ENCODE peak calls at places on chromosomes 7 and 10, in four cellular contexts. M, H, U and F are unnamed samples.

GRCh38 chr10:124464028-124464751 is 2.6 kb downstream of the LHPP start:
- DNase-seq in M (no peak), H (no peak), U (no peak), F (no peak)

GRCh38 chr10:78619244-78619851 is 449.4 kb upstream of the ZMIZ1 start:
- DNase-seq in M (no peak), H (no peak), U (no peak), F (no peak)

GRCh38 chr7:112726076-112726475 is 64.1 kb downstream of the TMEM168 start:
- DNase-seq in M (no peak), H (no peak), U (no peak), F (no peak)

GRCh38 chr7:90931996-90932912 is 332.0 kb upstream of the FZD1 start:
- DNase-seq in M (no peak), H (no peak), U (no peak), F (no peak)

GRCh38 chr10:18699849-18700554 is 40.8 kb downstream of the ARL5B start:
- DNase-seq in M (no peak), H (no peak), U (no peak), F (no peak)

GRCh38 chr10:34031410-34031809 is 696.9 kb upstream of the NRP1 start:
- DNase-seq in M (no peak), H (no peak), U (peak), F (no peak)

GRCh38 chr10:94500063-94500462 is 45.5 kb upstream of the HELLS start:
- DNase-seq in M (no peak), H (no peak), U (peak), F (no peak)

GRCh38 chr7:14197280-14197679 is 207.8 kb upstream of the ETV1 start:
- DNase-seq in M (no peak), H (no peak), U (no peak), F (no peak)

GRCh38 chr10:23461557-23461956 is 22.7 kb downstream of the OTUD1 start:
- DNase-seq in M (no peak), H (no peak), U (no peak), F (no peak)

GRCh38 chr10:124414077-124414476 is 4.6 kb downstream of the OAT start:
- DNase-seq in M (no peak), H (no peak), U (no peak), F (no peak)

GRCh38 chr10:34792881-34793280 is 22.2 kb downstream of the PARD3 start:
- DNase-seq in M (no peak), H (no peak), U (no peak), F (no peak)

GRCh38 chr10:101867931-101868330 is 24.3 kb upstream of the KCNIP2 start:
- DNase-seq in M (no peak), H (no peak), U (no peak), F (no peak)

GRCh38 chr10:49115796-49116508 is 630 bp upstream of the VSTM4 start:
- DNase-seq in M (peak), H (no peak), U (no peak), F (no peak)

GRCh38 chr10:48765527-48765926 is 80.9 kb downstream of the WDFY4 start:
- DNase-seq in M (no peak), H (no peak), U (no peak), F (no peak)

GRCh38 chr10:121325490-121326231 is 272.6 kb downstream of the FGFR2 start:
- DNase-seq in M (no peak), H (no peak), U (no peak), F (no peak)